ENCODE peak calls at places on chromosome 3, in nine cellular contexts. K is ELR; A is EH; F is amniotic epithelial cell; T is bronchial epithelial cell; B is naive thymus-derived CD4-positive, alpha-beta T cell; L is fibroblast of lung; Q is fibroblast of pulmonary artery; R is AML-193. M is an unnamed sample.

GRCh38 chr3:168250415-168250861 is 154.7 kb upstream of the GOLIM4 start:
- DNase-seq in K (peak), A (no peak), F (no peak), T (peak), B (no peak), L (peak), Q (peak), R (no peak), M (no peak)

GRCh38 chr3:46565607-46566039 is 479 bp downstream of the LRRC2 start:
- DNase-seq in K (no peak), A (no peak), F (no peak), T (no peak), B (peak), L (no peak), Q (no peak), R (no peak), M (no peak)

GRCh38 chr3:66395635-66396034 is 105.2 kb downstream of the LRIG1 start:
- DNase-seq in K (no peak), A (no peak), F (no peak), T (no peak), B (no peak), L (no peak), Q (no peak), R (no peak), M (no peak)

GRCh38 chr3:139534992-139535879 is 4.3 kb downstream of the RBP1 start:
- DNase-seq in K (no peak), A (no peak), F (peak), T (peak), B (no peak), L (peak), Q (peak), R (no peak), M (peak)

GRCh38 chr3:71258116-71258515 is 325.4 kb downstream of the FOXP1 start:
- DNase-seq in K (peak), A (peak), F (peak), T (peak), B (no peak), L (peak), Q (peak), R (no peak), M (peak)

GRCh38 chr3:128515967-128516366 is 23.0 kb upstream of the GATA2 start:
- DNase-seq in K (no peak), A (no peak), F (no peak), T (peak), B (no peak), L (no peak), Q (no peak), R (no peak), M (no peak)

GRCh38 chr3:191051037-191051436 is 148.0 kb upstream of the OSTN start:
- DNase-seq in K (peak), A (peak), F (peak), T (peak), B (no peak), L (peak), Q (peak), R (peak), M (peak)

GRCh38 chr3:100591411-100591810 is 18.0 kb upstream of the ADGRG7 start:
- DNase-seq in K (no peak), A (peak), F (no peak), T (no peak), B (no peak), L (no peak), Q (no peak), R (no peak), M (no peak)

GRCh38 chr3:138461246-138461645 is 26.8 kb downstream of the ESYT3 start:
- DNase-seq in K (no peak), A (peak), F (peak), T (no peak), B (no peak), L (no peak), Q (peak), R (no peak), M (no peak)

GRCh38 chr3:37762698-37763097 is 99.0 kb upstream of the CTDSPL start:
- DNase-seq in K (no peak), A (no peak), F (peak), T (peak), B (no peak), L (no peak), Q (peak), R (no peak), M (no peak)

GRCh38 chr3:194485876-194486539 is 794 bp downstream of the ATP13A3 start:
- DNase-seq in K (peak), A (peak), F (no peak), T (no peak), B (peak), L (no peak), Q (peak), R (peak), M (no peak)

GRCh38 chr3:23763040-23763477 is 42.7 kb upstream of the UBE2E1 start:
- DNase-seq in K (no peak), A (peak), F (peak), T (no peak), B (no peak), L (peak), Q (peak), R (no peak), M (peak)

GRCh38 chr3:50299929-50300680 is 900 bp upstream of the HYAL3 start:
- DNase-seq in K (peak), A (peak), F (peak), T (peak), B (no peak), L (no peak), Q (peak), R (peak), M (peak)

GRCh38 chr3:177005718-177006405 is 191.4 kb downstream of the TBL1XR1 start:
- DNase-seq in K (no peak), A (peak), F (no peak), T (no peak), B (no peak), L (no peak), Q (no peak), R (no peak), M (peak)

GRCh38 chr3:128367726-128368125 is 99.0 kb downstream of the DNAJB8 start:
- DNase-seq in K (peak), A (peak), F (no peak), T (no peak), B (no peak), L (no peak), Q (no peak), R (no peak), M (no peak)

GRCh38 chr3:117218709-117219108 is 509.1 kb downstream of the TUSC7 start:
- DNase-seq in K (no peak), A (no peak), F (no peak), T (no peak), B (no peak), L (peak), Q (no peak), R (no peak), M (no peak)

GRCh38 chr3:50550079-50550736 is 17.3 kb downstream of the C3orf18 start:
- DNase-seq in K (peak), A (peak), F (no peak), T (peak), B (peak), L (peak), Q (peak), R (peak), M (peak)

M was measured in RPMI7951.